ENCODE peak calls at places on chromosome 20, in seven cellular contexts. Q, T, A, G, V, F and J are unnamed samples.

GRCh38 chr20:60211618-60212463 is 253.6 kb downstream of the CDH26 start:
- DNase-seq in Q (no peak), T (no peak), A (no peak), G (no peak), V (no peak), F (no peak), J (no peak)

GRCh38 chr20:21424846-21425245 is 27.5 kb upstream of the NKX2-4 start:
- DNase-seq in Q (no peak), T (no peak), A (no peak), G (no peak), V (no peak), F (no peak), J (no peak)

GRCh38 chr20:409697-410559 is 1.8 kb downstream of the RBCK1 start:
- DNase-seq in Q (no peak), T (no peak), A (no peak), G (peak; percentile 55), V (no peak), F (no peak), J (no peak)

GRCh38 chr20:14879020-14879697 is 541.7 kb upstream of the FLRT3 start:
- DNase-seq in Q (no peak), T (no peak), A (no peak), G (no peak), V (no peak), F (no peak), J (no peak)

GRCh38 chr20:16596991-16597390 is 23.7 kb upstream of the KIF16B start:
- DNase-seq in Q (no peak), T (no peak), A (no peak), G (no peak), V (no peak), F (no peak), J (no peak)

GRCh38 chr20:10369723-10370090 is 64.3 kb downstream of the MKKS start:
- DNase-seq in Q (no peak), T (no peak), A (no peak), G (peak; percentile 8), V (no peak), F (no peak), J (no peak)

GRCh38 chr20:61372151-61373054 is 120.3 kb downstream of the CDH4 start:
- DNase-seq in Q (no peak), T (no peak), A (no peak), G (no peak), V (no peak), F (no peak), J (no peak)

GRCh38 chr20:43771791-43772190 is 45.0 kb upstream of the GTSF1L start:
- DNase-seq in Q (peak; percentile 2), T (no peak), A (no peak), G (no peak), V (no peak), F (peak; percentile 16), J (no peak)

GRCh38 chr20:41173161-41173721 is 35.9 kb downstream of the PLCG1 start:
- DNase-seq in Q (peak; percentile 88), T (peak; percentile 93), A (peak; percentile 88), G (peak; percentile 86), V (peak; percentile 90), F (peak; percentile 84), J (peak; percentile 80)

GRCh38 chr20:14234666-14235295 is 102.6 kb downstream of the FLRT3 start:
- DNase-seq in Q (no peak), T (no peak), A (no peak), G (no peak), V (no peak), F (no peak), J (no peak)

GRCh38 chr20:7291319-7291943 is 523.9 kb downstream of the BMP2 start:
- DNase-seq in Q (no peak), T (no peak), A (no peak), G (no peak), V (no peak), F (peak; percentile 18), J (no peak)

GRCh38 chr20:21272279-21272678 is 30.9 kb upstream of the XRN2 start:
- DNase-seq in Q (no peak), T (no peak), A (no peak), G (no peak), V (no peak), F (no peak), J (no peak)

GRCh38 chr20:5150226-5151076 is 23.6 kb downstream of the CDS2 start:
- DNase-seq in Q (no peak), T (no peak), A (no peak), G (no peak), V (no peak), F (no peak), J (no peak)

GRCh38 chr20:6714202-6714800 is 53.2 kb upstream of the BMP2 start:
- DNase-seq in Q (no peak), T (no peak), A (no peak), G (peak; percentile 91), V (no peak), F (no peak), J (peak; percentile 62)

GRCh38 chr20:51373713-51374481 is 168.6 kb downstream of the NFATC2 start:
- DNase-seq in Q (peak; percentile 64), T (peak; percentile 64), A (peak; percentile 58), G (no peak), V (no peak), F (no peak), J (no peak)

GRCh38 chr20:21450572-21450971 is 53.2 kb upstream of the NKX2-4 start:
- DNase-seq in Q (no peak), T (no peak), A (no peak), G (no peak), V (no peak), F (no peak), J (no peak)

GRCh38 chr20:53262294-53262840 is 290.2 kb downstream of the TSHZ2 start:
- DNase-seq in Q (no peak), T (no peak), A (no peak), G (no peak), V (no peak), F (no peak), J (no peak)

GRCh38 chr20:43662943-43663655 is 3.8 kb upstream of the MYBL2 start:
- DNase-seq in Q (no peak), T (no peak), A (no peak), G (peak; percentile 28), V (no peak), F (no peak), J (no peak)

GRCh38 chr20:3842332-3842930 is 4.2 kb upstream of the MAVS start:
- DNase-seq in Q (no peak), T (no peak), A (no peak), G (peak; percentile 66), V (no peak), F (no peak), J (no peak)

DNA sequence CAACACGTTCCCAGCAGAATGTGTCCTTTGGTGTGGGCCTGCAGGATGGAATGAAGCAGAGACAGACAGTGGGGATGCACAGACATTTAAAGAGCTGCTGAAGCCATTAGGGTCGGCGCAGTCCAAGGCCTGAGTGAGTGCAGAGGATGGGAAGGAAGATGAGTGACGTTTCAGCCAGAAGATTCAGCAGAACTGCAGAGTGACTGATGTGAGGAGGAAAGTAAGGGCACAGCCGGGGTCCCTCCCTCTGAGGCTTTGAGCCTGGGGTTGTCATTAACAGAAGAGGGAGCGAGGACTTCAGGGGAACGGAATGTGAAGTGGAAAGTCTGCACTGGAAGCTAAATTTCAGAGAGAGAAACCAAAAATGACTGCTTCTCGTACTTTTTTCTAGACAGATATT is 117.7 kb downstream of the RIN2 start:
- DNase-seq in Q (no peak), T (no peak), A (no peak), G (no peak), V (no peak), F (no peak), J (no peak)
- H3K4me1 ChIP-seq in Q (peaks cover 19% of the 10 kb centered on the region), T (no peaks in the 10 kb centered on the region), A (peaks cover 4% of the 10 kb centered on the region), G (peaks cover 6% of the 10 kb centered on the region), V (peaks cover 21% of the 10 kb centered on the region), F (peaks cover 3% of the 10 kb centered on the region), J (peaks cover 18% of the 10 kb centered on the region)

DNA sequence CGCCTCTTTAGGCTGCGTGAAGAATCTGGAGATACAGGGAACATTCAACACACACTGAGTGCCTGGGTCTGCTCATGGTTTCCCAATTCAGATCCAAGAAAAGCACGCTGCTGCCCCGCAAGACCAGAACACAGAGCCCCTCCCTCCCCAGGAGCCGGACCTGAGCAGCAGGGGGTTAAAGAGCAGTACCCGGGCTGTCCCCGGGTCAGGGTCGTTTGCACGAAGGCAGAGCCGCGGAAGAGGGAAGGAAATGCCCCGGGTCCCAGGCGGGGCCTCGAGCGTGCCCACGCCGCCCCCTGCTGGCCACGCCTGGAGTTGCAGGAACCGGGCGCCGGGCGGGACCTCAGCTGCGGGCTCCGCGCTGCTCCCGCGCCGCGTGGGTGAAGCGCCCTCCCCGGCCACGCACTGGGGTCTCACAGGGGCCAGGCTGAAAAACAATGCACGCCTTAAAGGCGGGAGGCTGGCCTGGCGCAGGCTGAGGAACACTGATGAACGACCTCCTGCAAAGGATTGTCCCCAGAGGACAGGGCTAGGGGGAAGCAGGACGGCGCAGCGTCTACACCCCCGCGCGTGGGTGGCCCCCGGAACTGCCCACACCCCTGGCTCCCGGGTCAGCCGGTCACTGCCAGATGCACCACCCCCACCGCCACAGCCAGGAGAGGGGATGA is 48.9 kb downstream of the ANKRD60 start:
- DNase-seq in Q (peak; percentile 81), T (peak; percentile 66), A (peak; percentile 68), G (peak; percentile 59), V (peak; percentile 32), F (peak; percentile 80), J (peak; percentile 69)
- H3K4me3 ChIP-seq in Q (peak overlapping the region; percentile 39), T (no peak overlapping the region), A (peak overlapping the region; percentile 25), G (peak overlapping the region; percentile 43), V (peak overlapping the region; percentile 33), F (peak overlapping the region; percentile 56), J (peak overlapping the region; percentile 37)

GRCh38 chr20:62604796-62605195 is 37.5 kb upstream of the SLCO4A1 start:
- DNase-seq in Q (no peak), T (no peak), A (no peak), G (no peak), V (no peak), F (no peak), J (no peak)

GRCh38 chr20:62601172-62601571 is 41.1 kb upstream of the SLCO4A1 start:
- DNase-seq in Q (no peak), T (no peak), A (no peak), G (no peak), V (no peak), F (no peak), J (no peak)

GRCh38 chr20:62603021-62603906 is 39.0 kb upstream of the SLCO4A1 start:
- DNase-seq in Q (peak; percentile 90), T (peak; percentile 73), A (peak; percentile 55), G (peak; percentile 44), V (peak; percentile 67), F (no peak), J (peak; percentile 88)

GRCh38 chr20:62603907-62604785 is 38.2 kb upstream of the SLCO4A1 start:
- DNase-seq in Q (no peak), T (no peak), A (no peak), G (no peak), V (no peak), F (no peak), J (no peak)

DNA sequence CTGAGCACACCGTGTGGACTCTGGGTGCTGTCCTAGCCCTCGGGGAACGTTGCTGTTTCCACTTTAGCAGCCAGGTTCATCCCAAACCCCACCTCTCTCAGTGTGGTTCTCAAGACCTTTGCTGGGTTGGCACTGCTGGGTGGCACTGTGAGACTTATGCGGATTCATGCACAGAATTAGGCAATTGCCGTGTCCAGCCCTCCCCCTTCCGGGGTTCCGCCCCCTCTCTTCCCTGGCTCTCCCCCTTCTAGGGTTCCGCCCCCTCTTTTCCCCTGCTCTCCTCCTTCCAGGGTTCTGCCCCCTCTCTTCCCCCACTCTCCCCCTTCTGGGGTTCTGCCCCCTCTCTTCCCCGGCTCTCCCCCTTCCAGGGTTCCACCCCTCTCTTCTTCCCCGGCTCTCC is 39.8 kb upstream of the SLCO4A1 start:
- DNase-seq in Q (peak; percentile 88), T (no peak), A (no peak), G (peak; percentile 23), V (no peak), F (no peak), J (peak; percentile 88)
- H3K4me1 ChIP-seq in Q (peaks cover 26% of the 10 kb centered on the region), T (no peaks in the 10 kb centered on the region), A (peaks cover 10% of the 10 kb centered on the region), G (no peaks in the 10 kb centered on the region), V (peaks cover 28% of the 10 kb centered on the region), F (peaks cover 21% of the 10 kb centered on the region), J (peaks cover 53% of the 10 kb centered on the region)

GRCh38 chr20:47786763-47787107 is 1.5 kb upstream of the SULF2 start:
- DNase-seq in Q (no peak), T (no peak), A (no peak), G (no peak), V (no peak), F (no peak), J (no peak)
- H3K4me3 ChIP-seq in Q (no peak overlapping the region), T (no peak overlapping the region), A (no peak overlapping the region), G (peak overlapping the region; percentile 63), V (peak overlapping the region; percentile 58), F (peak overlapping the region; percentile 82), J (peak overlapping the region; percentile 59)